ENCODE peak calls at places on chromosomes 4 and X, in seven cellular contexts. Q is mesendoderm, S is mesenchymal stem cell, I is IMR-90, A is neuronal stem cell, K is H1, B is trophoblast cell. E is an unnamed sample.

GRCh38 chrX:48573690-48574269 is 504 bp upstream of the RBM3 start:
- DNase-seq in S (no peak), A (peak), I (no peak), B (peak), K (no peak), Q (no peak), E (no peak)

GRCh38 chr4:7817877-7818675 is 121.6 kb downstream of the AFAP1 start:
- DNase-seq in B (no peak), Q (no peak), S (no peak), K (no peak), A (no peak), I (peak), E (no peak)

GRCh38 chr4:31692407-31692940 is 972.3 kb downstream of the PCDH7 start:
- DNase-seq in S (no peak), I (no peak), Q (no peak), B (no peak), K (no peak), A (no peak), E (no peak)

GRCh38 chrX:134388161-134389109 is 71.5 kb upstream of the HPRT1 start:
- DNase-seq in A (no peak), B (no peak), S (no peak), K (no peak), Q (no peak), I (no peak), E (no peak)

GRCh38 chrX:153600032-153600373 is 1.1 kb upstream of the CCNQ start:
- DNase-seq in Q (peak), A (no peak), K (no peak), B (no peak), I (no peak), S (peak), E (no peak)

GRCh38 chr4:58611012-58611411 is 1500.8 kb upstream of the IGFBP7 start:
- DNase-seq in Q (no peak), K (no peak), B (peak), S (no peak), I (no peak), A (no peak), E (no peak)

GRCh38 chrX:10042055-10042454 is 74.9 kb downstream of the CLDN34 start:
- DNase-seq in A (no peak), I (no peak), B (no peak), K (no peak), S (no peak), Q (no peak), E (no peak)

GRCh38 chr4:47217884-47218283 is 186.5 kb downstream of the GABRB1 start:
- DNase-seq in Q (no peak), S (peak), B (no peak), I (no peak), A (no peak), K (no peak), E (no peak)

GRCh38 chr4:101071241-101071640 is 276.1 kb downstream of the PPP3CA start:
- DNase-seq in B (peak), A (no peak), Q (no peak), I (no peak), K (no peak), S (no peak), E (no peak)

GRCh38 chr4:109816082-109816442 is 500 bp downstream of the GAR1 start:
- DNase-seq in K (no peak), Q (no peak), A (no peak), B (peak), I (no peak), S (no peak), E (no peak)

GRCh38 chr4:110550260-110550659 is 72.6 kb downstream of the PITX2 start:
- DNase-seq in A (no peak), S (peak), Q (peak), K (no peak), I (peak), B (no peak), E (no peak)

GRCh38 chrX:80285131-80285773 is 135.0 kb upstream of the TENT5D start:
- DNase-seq in K (peak), S (peak), Q (peak), I (peak), B (peak), A (peak), E (peak)

GRCh38 chr4:25861951-25862410 is 807 bp downstream of the SEL1L3 start:
- DNase-seq in A (no peak), I (peak), S (peak), K (no peak), B (peak), Q (peak), E (peak)

GRCh38 chrX:66203114-66203513 is 39.1 kb downstream of the HEPH start:
- DNase-seq in Q (no peak), A (no peak), B (no peak), S (no peak), K (no peak), I (no peak), E (no peak)

GRCh38 chr4:84719115-84719514 is 136.2 kb downstream of the CDS1 start:
- DNase-seq in S (no peak), Q (no peak), I (no peak), A (no peak), K (no peak), B (no peak), E (no peak)

GRCh38 chr4:140222175-140222574 is 68.2 kb upstream of the MAML3 start:
- DNase-seq in B (no peak), A (no peak), S (peak), I (peak), K (no peak), Q (no peak), E (no peak)

GRCh38 chr4:169115897-169116254 is 105.8 kb upstream of the CBR4 start:
- DNase-seq in I (peak), S (peak), Q (peak), K (no peak), A (no peak), B (peak), E (no peak)

GRCh38 chr4:47465008-47465407 is 1.5 kb upstream of the COMMD8 start:
- DNase-seq in I (no peak), Q (no peak), B (no peak), A (no peak), S (no peak), K (no peak), E (no peak)

GRCh38 chrX:122134291-122134690 is 1049.8 kb upstream of the GRIA3 start:
- DNase-seq in K (no peak), B (no peak), S (no peak), A (no peak), I (no peak), Q (no peak), E (no peak)

GRCh38 chr4:132383571-132384199 is 765.4 kb upstream of the PCDH10 start:
- DNase-seq in K (no peak), S (peak), Q (no peak), I (no peak), B (no peak), A (no peak), E (no peak)

GRCh38 chrX:73822775-73823174 is 259.8 kb downstream of the CHIC1 start:
- DNase-seq in I (no peak), Q (no peak), S (no peak), A (no peak), B (no peak), K (no peak), E (no peak)

GRCh38 chrX:270848-271367 is 10.3 kb upstream of the PLCXD1 start:
- DNase-seq in B (no peak), Q (no peak), S (no peak), K (no peak), I (no peak), A (no peak), E (peak)

GRCh38 chr4:41256131-41256739 is 493 bp upstream of the UCHL1 start:
- DNase-seq in S (peak), A (peak), B (no peak), Q (peak), I (peak), K (no peak), E (no peak)

GRCh38 chrX:6071755-6072154 is 156.9 kb downstream of the NLGN4X start:
- DNase-seq in S (no peak), B (no peak), Q (no peak), A (no peak), K (no peak), I (no peak), E (no peak)

GRCh38 chr4:25790024-25790423 is 72.8 kb downstream of the SEL1L3 start:
- DNase-seq in I (no peak), A (no peak), B (no peak), Q (no peak), K (no peak), S (no peak), E (no peak)

GRCh38 chr4:114905017-114905416 is 208.4 kb downstream of the NDST4 start:
- DNase-seq in Q (no peak), S (no peak), I (no peak), A (no peak), B (no peak), K (no peak), E (no peak)

GRCh38 chrX:67619253-67619652 is 75.4 kb downstream of the AR start:
- DNase-seq in A (no peak), I (peak), S (peak), Q (no peak), K (no peak), B (no peak), E (no peak)

GRCh38 chr4:27123050-27123768 is 262.6 kb downstream of the STIM2 start:
- DNase-seq in K (peak), I (no peak), Q (peak), B (no peak), A (peak), S (no peak), E (peak)

GRCh38 chrX:139831017-139831416 is 101.8 kb downstream of the ATP11C start:
- DNase-seq in A (no peak), S (no peak), K (no peak), Q (no peak), B (no peak), I (no peak), E (no peak)

GRCh38 chr4:140154572-140154891 is 548 bp upstream of the MAML3 start:
- DNase-seq in B (no peak), I (no peak), S (no peak), K (no peak), Q (no peak), A (no peak), E (no peak)

GRCh38 chr4:55574252-55574651 is 17.8 kb downstream of the PDCL2 start:
- DNase-seq in A (no peak), K (no peak), I (no peak), B (no peak), S (no peak), Q (no peak), E (no peak)

GRCh38 chr4:8353158-8353495 is 83.6 kb downstream of the HTRA3 start:
- DNase-seq in Q (no peak), I (no peak), K (no peak), A (no peak), S (no peak), B (no peak), E (no peak)

GRCh38 chrX:43973249-43973672 is at the start of gene NDP:
- DNase-seq in S (no peak), K (no peak), B (no peak), Q (peak), I (no peak), A (no peak), E (no peak)

GRCh38 chr4:188145626-188146025 is 6.4 kb downstream of the TRIML1 start:
- DNase-seq in K (no peak), Q (no peak), A (no peak), B (no peak), I (peak), S (no peak), E (no peak)

GRCh38 chrX:9440116-9440844 is 24.6 kb upstream of the TBL1X start:
- DNase-seq in B (no peak), Q (no peak), K (no peak), A (no peak), S (no peak), I (no peak), E (no peak)

GRCh38 chrX:2628751-2629315 is 62.3 kb upstream of the CD99 start:
- DNase-seq in K (no peak), B (no peak), I (no peak), Q (no peak), S (no peak), A (no peak), E (no peak)

GRCh38 chr4:76363556-76364290 is 57.2 kb downstream of the STBD1 start:
- DNase-seq in B (peak), Q (no peak), S (no peak), K (no peak), A (no peak), I (peak), E (no peak)

GRCh38 chr4:176277162-176277904 is 8.3 kb upstream of the ASB5 start:
- DNase-seq in S (peak), A (peak), B (peak), I (peak), Q (peak), K (peak), E (peak)

GRCh38 chr4:162977788-162978187 is 188.9 kb downstream of the NAF1 start:
- DNase-seq in Q (no peak), K (no peak), B (no peak), A (no peak), I (no peak), S (no peak), E (no peak)

GRCh38 chrX:14926471-14926870 is 53.2 kb downstream of the MOSPD2 start:
- DNase-seq in Q (no peak), B (no peak), S (no peak), K (no peak), A (no peak), I (no peak), E (no peak)
- H2BK5ac ChIP-seq in Q (no peak), B (no peak), S (no peak), K (no peak), A (no peak), I (no peak), E (no peak)

GRCh38 chr4:1583859-1584258 is 100.3 kb downstream of the FAM53A start:
- DNase-seq in I (no peak), A (no peak), B (no peak), S (no peak), K (no peak), Q (no peak), E (no peak)
- H2BK120ac ChIP-seq in I (no peak), A (no peak), B (no peak), S (no peak), K (no peak), Q (no peak), E (no peak)

GRCh38 chr4:121938282-121939092 is 13.4 kb downstream of the TRPC3 start:
- DNase-seq in Q (peak), B (peak), I (peak), S (peak), A (no peak), K (no peak), E (no peak)
- H2BK5ac ChIP-seq in Q (no peak), B (no peak), I (no peak), S (no peak), A (no peak), K (no peak), E (no peak)

GRCh38 chr4:10305816-10306215 is 151.4 kb downstream of the ZNF518B start:
- DNase-seq in I (no peak), Q (no peak), A (no peak), S (no peak), B (no peak), K (no peak), E (no peak)
- H2BK120ac ChIP-seq in I (no peak), Q (no peak), A (no peak), S (no peak), B (no peak), K (no peak), E (no peak)

E was measured in H9.